ENCODE peak calls at places on chromosomes 2 and 18, in six cellular contexts. C is K562, V is heart left ventricle, H is HepG2, W is tibial nerve, D is spleen. J is an unnamed sample.

GRCh38 chr2:106158871-106159270 is 35.2 kb downstream of the UXS1 start:
- DNase-seq in C (no peak), V (no peak), H (no peak), W (no peak), D (no peak), J (no peak)

GRCh38 chr2:222240676-222241049 is 58.1 kb downstream of the PAX3 start:
- DNase-seq in C (no peak), V (no peak), H (no peak), W (no peak), D (no peak), J (no peak)

GRCh38 chr2:216653931-216654365 is 20.7 kb downstream of the IGFBP2 start:
- DNase-seq in C (no peak), V (no peak), H (peak), W (no peak), D (peak), J (no peak)

GRCh38 chr2:137957033-137957432 is 7.2 kb upstream of the HNMT start:
- DNase-seq in C (no peak), V (no peak), H (peak), W (no peak), D (no peak), J (no peak)

GRCh38 chr2:43114210-43114609 is 112.2 kb downstream of the ZFP36L2 start:
- DNase-seq in C (no peak), V (no peak), H (peak), W (no peak), D (no peak), J (no peak)

GRCh38 chr2:33317369-33318015 is 159.0 kb upstream of the RASGRP3 start:
- DNase-seq in C (no peak), V (no peak), H (no peak), W (no peak), D (no peak), J (no peak)

GRCh38 chr2:3600256-3600855 is 5.4 kb downstream of the COLEC11 start:
- DNase-seq in C (no peak), V (no peak), H (no peak), W (no peak), D (no peak), J (no peak)

GRCh38 chr2:157443795-157444642 is at the start of gene CYTIP:
- DNase-seq in C (no peak), V (peak), H (no peak), W (peak), D (peak), J (peak)

GRCh38 chr2:62569907-62570793 is 64.2 kb upstream of the TMEM17 start:
- DNase-seq in C (no peak), V (no peak), H (peak), W (no peak), D (no peak), J (no peak)

GRCh38 chr2:18545384-18545783 is 15.1 kb downstream of the RDH14 start:
- DNase-seq in C (no peak), V (no peak), H (no peak), W (no peak), D (no peak), J (no peak)

GRCh38 chr18:36358141-36358540 is 60.6 kb downstream of the FHOD3 start:
- DNase-seq in C (no peak), V (no peak), H (no peak), W (no peak), D (no peak), J (no peak)

GRCh38 chr2:177547772-177548171 is 155.2 kb downstream of the AGPS start:
- DNase-seq in C (no peak), V (no peak), H (no peak), W (no peak), D (no peak), J (no peak)

GRCh38 chr18:8781671-8782070 is 76.3 kb downstream of the MTCL1 start:
- DNase-seq in C (no peak), V (no peak), H (peak), W (no peak), D (no peak), J (no peak)

GRCh38 chr2:177639262-177639914 is 246.8 kb downstream of the AGPS start:
- DNase-seq in C (peak), V (no peak), H (no peak), W (no peak), D (no peak), J (no peak)

GRCh38 chr2:69305712-69306611 is 81.1 kb downstream of the GFPT1 start:
- DNase-seq in C (no peak), V (peak), H (no peak), W (no peak), D (no peak), J (no peak)

GRCh38 chr2:224638338-224638823 is 53.2 kb upstream of the CUL3 start:
- DNase-seq in C (no peak), V (no peak), H (no peak), W (no peak), D (no peak), J (no peak)

GRCh38 chr2:88866756-88867155 is 175.3 kb downstream of the RPIA start:
- DNase-seq in C (no peak), V (no peak), H (no peak), W (no peak), D (no peak), J (no peak)

GRCh38 chr2:172431428-172431827 is 4.0 kb downstream of the ITGA6 start:
- DNase-seq in C (no peak), V (peak), H (no peak), W (no peak), D (no peak), J (no peak)

GRCh38 chr2:240136013-240136670 is at the start of gene COPS9:
- DNase-seq in C (peak), V (peak), H (peak), W (peak), D (peak), J (peak)

GRCh38 chr2:235295831-235296230 is 198.0 kb upstream of the AGAP1 start:
- DNase-seq in C (no peak), V (no peak), H (no peak), W (no peak), D (no peak), J (no peak)

GRCh38 chr2:64819774-64820688 is 166.3 kb upstream of the SERTAD2 start:
- DNase-seq in C (no peak), V (no peak), H (no peak), W (no peak), D (no peak), J (no peak)

GRCh38 chr2:179622635-179623034 is 238.8 kb downstream of the ZNF385B start:
- DNase-seq in C (no peak), V (peak), H (no peak), W (no peak), D (no peak), J (no peak)

GRCh38 chr2:82478641-82479040 is 1980.4 kb downstream of the SUCLG1 start:
- DNase-seq in C (no peak), V (no peak), H (no peak), W (no peak), D (no peak), J (no peak)

GRCh38 chr2:11778923-11779757 is 32.7 kb downstream of the LPIN1 start:
- DNase-seq in C (peak), V (peak), H (peak), W (peak), D (peak), J (peak)

GRCh38 chr2:64645014-64645418 is 8.7 kb downstream of the SERTAD2 start:
- DNase-seq in C (peak), V (peak), H (peak), W (peak), D (no peak), J (no peak)

GRCh38 chr2:197889041-197889440 is 84.6 kb downstream of the PLCL1 start:
- DNase-seq in C (peak), V (no peak), H (no peak), W (peak), D (no peak), J (peak)

GRCh38 chr2:145350011-145350410 is 830.1 kb upstream of the ZEB2 start:
- DNase-seq in C (no peak), V (no peak), H (no peak), W (no peak), D (no peak), J (no peak)

GRCh38 chr2:46385786-46386577 is 88.8 kb downstream of the EPAS1 start:
- DNase-seq in C (no peak), V (no peak), H (no peak), W (no peak), D (no peak), J (no peak)

GRCh38 chr18:57434536-57435494 is at the start of gene ONECUT2:
- DNase-seq in C (peak), V (peak), H (peak), W (peak), D (peak), J (peak)

GRCh38 chr18:48393776-48394175 is 15.4 kb downstream of the ZBTB7C start:
- DNase-seq in C (no peak), V (no peak), H (no peak), W (peak), D (no peak), J (no peak)

GRCh38 chr2:210895132-210895531 is 338.7 kb downstream of the CPS1 start:
- DNase-seq in C (no peak), V (no peak), H (peak), W (no peak), D (no peak), J (no peak)

GRCh38 chr2:190267302-190267701 is 52.3 kb downstream of the HIBCH start:
- DNase-seq in C (no peak), V (no peak), H (peak), W (no peak), D (no peak), J (no peak)

GRCh38 chr2:58156780-58157179 is 84.3 kb downstream of the FANCL start:
- DNase-seq in C (no peak), V (no peak), H (no peak), W (no peak), D (no peak), J (no peak)

GRCh38 chr2:64405476-64406406 is 48.2 kb upstream of the LGALSL start:
- DNase-seq in C (no peak), V (peak), H (no peak), W (peak), D (no peak), J (peak)

DNA sequence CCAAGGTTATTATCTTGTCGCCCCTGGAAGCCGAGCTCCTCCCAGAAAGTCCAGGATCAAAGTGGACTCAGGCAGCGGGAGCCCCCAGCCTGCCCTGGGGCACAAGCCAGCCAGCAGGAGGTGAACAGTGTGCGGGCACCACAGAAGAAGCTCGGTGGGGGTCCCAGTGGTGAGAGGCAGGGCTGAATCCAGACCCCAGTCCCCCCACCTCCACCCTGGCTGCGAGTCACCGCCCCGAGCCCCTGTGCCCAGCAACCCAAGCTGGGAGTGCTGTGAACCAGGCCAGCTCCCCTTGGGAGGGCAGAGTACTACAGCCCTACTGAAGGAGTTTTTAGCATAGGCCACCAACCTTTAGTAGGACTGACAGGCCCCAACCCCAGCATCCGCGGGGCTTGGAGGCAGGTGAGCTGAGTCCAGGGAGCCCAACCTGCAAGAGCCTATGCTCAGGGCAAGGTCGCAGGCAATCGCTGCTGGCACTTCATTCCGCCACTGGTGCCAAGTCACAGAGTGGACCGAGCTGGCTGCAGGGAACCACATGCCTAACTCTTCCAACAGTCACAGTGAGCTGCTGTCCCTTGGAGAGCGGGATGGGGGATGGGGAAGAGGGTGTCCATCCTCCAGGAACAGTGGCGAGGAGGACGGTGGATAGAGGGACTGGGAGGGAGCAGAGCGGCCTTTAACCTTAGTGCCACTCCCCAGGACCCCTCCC is 3.0 kb downstream of the PIEZO2 start:
- DNase-seq in C (no peak), V (peak), H (no peak), W (no peak), D (no peak), J (no peak)
- TF ChIP-seq POLR2A in C (no peak), V (no peak), H (no peak), W (no peak), D (no peak), J (no peak)

DNA sequence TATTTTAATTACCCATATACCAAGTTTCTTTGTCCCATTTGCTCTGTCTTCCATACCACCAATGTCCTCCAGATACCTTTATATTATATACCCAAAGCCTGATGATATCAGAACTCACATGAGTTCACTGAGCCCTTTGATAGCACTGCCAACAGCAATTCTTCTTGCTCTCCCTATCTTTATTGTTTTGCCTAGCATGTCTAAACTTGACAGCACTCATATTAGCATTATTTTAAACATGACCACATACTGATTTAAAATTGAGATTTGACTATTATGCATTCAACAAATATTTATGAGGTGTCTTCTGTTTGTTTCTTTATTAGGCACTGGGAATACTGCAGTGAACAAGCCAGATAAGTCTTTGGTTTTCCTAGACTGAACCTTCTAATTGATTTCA is 587.3 kb upstream of the GCFC2 start:
- DNase-seq in C (no peak), V (no peak), H (no peak), W (no peak), D (no peak), J (no peak)
- H3K4me3 ChIP-seq in C (no peak), V (no peak), H (no peak), W (no peak), D (no peak), J (no peak)

DNA sequence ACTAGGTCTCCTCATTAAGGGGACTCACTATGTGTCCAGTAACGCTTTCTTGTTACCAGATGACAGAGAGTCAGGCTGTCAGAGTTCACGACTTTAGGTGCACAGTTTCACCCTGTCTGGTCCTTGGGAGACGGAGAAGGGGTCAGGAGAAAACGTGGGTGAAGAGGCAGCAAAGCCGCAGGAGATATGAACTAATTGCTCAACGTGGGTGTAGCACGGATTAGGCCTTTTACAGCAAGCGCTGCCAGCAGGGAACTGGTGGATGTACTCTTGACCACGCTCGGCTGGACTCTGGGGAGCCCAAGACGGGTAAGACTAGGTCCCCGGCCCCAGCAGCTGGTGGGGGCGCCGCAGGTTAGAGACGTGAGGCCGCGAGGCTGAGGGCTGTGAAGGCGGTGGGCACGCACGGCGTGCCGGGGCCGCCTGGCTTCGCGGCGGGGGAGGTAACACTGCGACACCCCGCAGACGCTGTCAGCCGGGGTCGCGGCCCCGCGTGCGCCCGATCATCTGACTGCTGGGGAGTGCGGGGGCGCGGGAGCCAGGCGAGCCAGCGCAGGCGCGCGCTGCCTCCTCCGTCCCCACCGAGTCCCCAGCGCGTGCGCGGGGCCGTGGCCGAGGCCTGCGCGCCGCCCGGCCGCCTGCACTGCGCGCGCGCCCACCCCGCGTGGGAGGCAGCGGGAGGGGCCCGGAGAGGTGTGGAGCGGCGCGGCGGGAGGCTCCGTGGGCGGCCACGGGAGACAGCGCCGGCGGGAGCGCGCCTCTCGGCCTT is at the start of gene CLIP4:
- DNase-seq in C (no peak), V (peak), H (no peak), W (peak), D (peak), J (peak)
- TF ChIP-seq POLR2A in C (no peak), V (no peak), H (no peak), W (peak), D (no peak), J (no peak)

DNA sequence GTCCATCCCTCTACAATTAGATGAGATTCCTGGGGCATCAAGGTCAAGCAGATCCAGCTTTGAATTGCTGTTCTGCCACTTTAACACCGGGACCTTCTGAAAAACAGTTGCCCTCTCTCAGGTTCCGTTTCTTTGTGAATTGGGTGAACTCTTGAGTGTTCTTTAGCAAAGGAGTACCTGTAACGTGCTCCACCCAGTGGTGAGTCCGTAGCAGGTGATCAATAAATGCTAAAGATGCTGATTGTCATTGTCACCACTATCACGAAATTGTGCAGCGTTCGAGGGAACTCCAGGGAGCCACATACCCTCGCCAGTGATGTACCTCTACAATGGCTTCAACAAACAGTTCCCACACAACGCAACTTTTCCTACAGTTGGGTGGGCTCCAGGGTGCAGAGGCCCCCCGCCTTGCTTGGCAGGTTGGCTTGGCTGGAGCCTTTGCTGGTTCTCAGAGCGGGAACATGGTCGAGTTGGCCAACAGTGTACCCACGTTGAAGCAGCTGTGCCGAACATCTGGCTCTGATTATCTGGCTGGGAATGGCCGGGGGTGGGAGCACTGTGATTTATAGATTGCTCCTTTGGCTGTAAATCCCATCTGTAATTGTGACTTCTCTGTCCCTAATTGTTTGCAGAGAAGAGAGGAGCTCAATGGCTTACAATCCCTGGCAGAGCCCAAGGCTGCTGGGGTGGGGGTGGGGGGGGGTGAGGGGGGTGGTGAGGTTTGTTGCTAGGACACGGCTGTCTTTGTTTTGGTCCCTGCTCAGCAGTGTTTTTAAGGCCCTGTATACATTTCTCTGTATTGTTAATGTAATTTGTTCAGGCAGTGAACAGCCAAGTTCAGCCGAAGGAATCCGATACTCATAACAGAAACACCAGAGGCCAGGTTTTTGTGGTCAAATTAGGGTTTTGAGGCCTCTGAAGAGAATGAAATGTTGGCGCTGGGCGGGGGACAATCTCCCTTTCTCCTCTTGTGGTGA is 82.2 kb downstream of the TCF7L1 start:
- DNase-seq in C (no peak), V (peak), H (peak), W (peak), D (no peak), J (peak)
- H3K4me3 ChIP-seq in C (no peak), V (no peak), H (no peak), W (no peak), D (no peak), J (no peak)

GRCh38 chr18:12352188-12352587 is 24.8 kb downstream of the AFG3L2 start:
- DNase-seq in C (no peak), V (no peak), H (no peak), W (no peak), D (no peak), J (no peak)

GRCh38 chr18:12347895-12348294 is 29.1 kb downstream of the AFG3L2 start:
- DNase-seq in C (no peak), V (no peak), H (no peak), W (no peak), D (no peak), J (no peak)

GRCh38 chr18:12345491-12346239 is 31.4 kb downstream of the AFG3L2 start:
- DNase-seq in C (no peak), V (no peak), H (no peak), W (no peak), D (no peak), J (no peak)

GRCh38 chr18:12342661-12343060 is 34.4 kb downstream of the AFG3L2 start:
- DNase-seq in C (no peak), V (no peak), H (no peak), W (no peak), D (no peak), J (no peak)

DNA sequence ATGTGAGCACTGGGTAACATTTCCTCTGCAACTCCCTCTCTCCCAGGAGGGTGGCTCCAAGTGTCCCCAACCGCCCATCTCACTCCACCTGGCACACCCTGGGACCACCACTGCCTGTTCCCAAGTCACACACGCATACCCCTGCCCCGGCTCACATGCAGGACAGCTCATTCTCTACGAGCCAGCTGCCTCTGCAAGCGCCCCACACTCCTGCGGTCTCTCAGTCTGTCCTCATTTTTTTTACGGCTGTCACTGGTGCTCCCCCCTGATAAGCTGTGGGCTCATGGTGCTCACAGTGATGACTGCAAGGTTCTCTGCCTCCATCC is 30.8 kb downstream of the AFG3L2 start:
- DNase-seq in C (no peak), V (no peak), H (no peak), W (no peak), D (no peak), J (no peak)
- TF ChIP-seq POLR2A in C (no peak), V (no peak), H (no peak), W (no peak), D (no peak), J (no peak)

GRCh38 chr2:110116033-110116710 is 550 bp upstream of the MALL start:
- DNase-seq in C (peak), V (peak), H (no peak), W (no peak), D (no peak), J (no peak)
- H3K4me3 ChIP-seq in C (no peak), V (peak), H (no peak), W (peak), D (no peak), J (no peak)